ENCODE peak calls at places on chromosomes 7 and 10, in eight cellular contexts. J is body of pancreas; Q is epithelial cell of esophagus; C is activated CD8-positive, alpha-beta T cell treated with anti-CD3 and anti-CD28 coated beads, Interleukin-2, amount 10 ng/mL, durations not matched to agents 7 days and 5 days; P is activated CD4-positive, alpha-beta T cell treated with anti-CD3 and anti-CD28 coated beads, Interleukin-2, amount 50 U/mL, for 4 hours; S is T-helper 2 cell; G is AG08396; N is MM.1S. U is an unnamed sample.
A peak's percentile ranks its signal among the peaks of the same experiment; 100 is the strongest.

GRCh38 chr10:30581779-30582380 is 47.7 kb downstream of the LYZL2 start:
- DNase-seq in Q (peak; percentile 58), C (peak; percentile 47), S (peak; percentile 40), P (no peak), J (peak; percentile 25), N (no peak), G (peak; percentile 64), U (peak; percentile 24)

GRCh38 chr10:47255033-47255813 is 44.8 kb upstream of the GDF10 start:
- DNase-seq in J (no peak), C (no peak), P (no peak), N (no peak), S (no peak), G (no peak), Q (no peak), U (no peak)

GRCh38 chr10:3172081-3172445 is 519 bp downstream of the PITRM1 start:
- DNase-seq in S (no peak), Q (peak; percentile 73), G (peak; percentile 52), C (no peak), N (peak; percentile 35), J (no peak), P (peak; percentile 62), U (no peak)

GRCh38 chr10:132458595-132459251 is 61.7 kb downstream of the PWWP2B start:
- DNase-seq in N (no peak), P (peak; percentile 56), S (peak; percentile 38), J (peak; percentile 60), G (peak; percentile 88), C (peak; percentile 64), Q (peak; percentile 18), U (no peak)

GRCh38 chr10:526651-527312 is 162.7 kb downstream of the DIP2C start:
- DNase-seq in Q (no peak), J (no peak), S (no peak), C (no peak), N (no peak), P (no peak), G (no peak), U (no peak)

GRCh38 chr10:102335184-102335583 is 60.3 kb upstream of the NFKB2 start:
- DNase-seq in C (no peak), S (no peak), N (no peak), Q (no peak), P (no peak), J (peak; percentile 19), G (no peak), U (no peak)

GRCh38 chr10:80462277-80462985 is 8.3 kb downstream of the TSPAN14 start:
- DNase-seq in C (no peak), P (no peak), J (no peak), Q (no peak), S (no peak), N (no peak), G (no peak), U (no peak)

GRCh38 chr7:8214162-8214897 is 47.6 kb downstream of the ICA1 start:
- DNase-seq in P (no peak), N (no peak), J (no peak), Q (peak; percentile 11), G (no peak), S (peak; percentile 12), C (no peak), U (no peak)

GRCh38 chr10:114623661-114624294 is 34.3 kb downstream of the ABLIM1 start:
- DNase-seq in Q (peak; percentile 79), P (no peak), S (peak; percentile 41), C (no peak), N (no peak), J (peak; percentile 52), G (peak; percentile 68), U (no peak)

GRCh38 chr7:36802459-36802858 is 78.2 kb upstream of the AOAH start:
- DNase-seq in S (no peak), N (no peak), C (no peak), G (no peak), J (no peak), Q (no peak), P (no peak), U (no peak)

GRCh38 chr7:40437936-40438634 is 303.3 kb downstream of the SUGCT start:
- DNase-seq in G (peak; percentile 6), J (no peak), P (no peak), C (no peak), S (no peak), Q (no peak), N (no peak), U (no peak)

GRCh38 chr7:121545418-121545817 is 149.3 kb upstream of the FAM3C start:
- DNase-seq in C (no peak), N (peak; percentile 48), S (no peak), J (no peak), P (no peak), G (no peak), Q (peak; percentile 73), U (no peak)

GRCh38 chr7:50068026-50068425 is 25.0 kb downstream of the ZPBP start:
- DNase-seq in G (no peak), Q (peak; percentile 50), J (peak; percentile 53), C (peak; percentile 52), N (peak; percentile 7), S (peak; percentile 81), P (no peak), U (peak; percentile 61)

GRCh38 chr10:14507156-14507555 is 176.4 kb upstream of the FRMD4A start:
- DNase-seq in G (no peak), Q (no peak), S (peak; percentile 82), P (no peak), J (no peak), N (peak; percentile 86), C (peak; percentile 58), U (peak; percentile 95)

GRCh38 chr10:30748152-30748845 is 118.7 kb upstream of the LYZL2 start:
- DNase-seq in P (no peak), S (no peak), G (no peak), N (no peak), Q (no peak), C (no peak), J (no peak), U (no peak)

GRCh38 chr10:102347236-102347828 is 48.2 kb upstream of the NFKB2 start:
- DNase-seq in Q (peak; percentile 73), J (peak; percentile 46), S (peak; percentile 18), P (no peak), G (peak; percentile 27), N (no peak), C (peak; percentile 28), U (no peak)